ENCODE peak calls at places on chromosomes 4 and X, in four cellular contexts. One of them, this sample, is unnamed.

GRCh38 chr4:87819281-87819919 is 13.4 kb upstream of the MEPE start:
- DNase-seq in caudate nucleus: no peak
- DNase-seq in foreskin melanocyte: no peak
- DNase-seq in NCI-H460: peak; percentile 28
- DNase-seq in this sample: no peak

GRCh38 chr4:8594097-8595038 is 1.8 kb downstream of the CPZ start:
- DNase-seq in NCI-H460: peak; percentile 58
- DNase-seq in foreskin melanocyte: peak; percentile 26
- DNase-seq in caudate nucleus: no peak
- DNase-seq in this sample: peak; percentile 82

GRCh38 chr4:144894525-144894924 is 203.5 kb downstream of the ANAPC10 start:
- DNase-seq in foreskin melanocyte: no peak
- DNase-seq in caudate nucleus: no peak
- DNase-seq in NCI-H460: no peak
- DNase-seq in this sample: no peak

GRCh38 chr4:151038452-151039157 is 23.5 kb upstream of the LRBA start:
- DNase-seq in caudate nucleus: no peak
- DNase-seq in NCI-H460: no peak
- DNase-seq in foreskin melanocyte: no peak
- DNase-seq in this sample: no peak

GRCh38 chr4:81688085-81688484 is 216.4 kb upstream of the RASGEF1B start:
- DNase-seq in NCI-H460: no peak
- DNase-seq in caudate nucleus: no peak
- DNase-seq in foreskin melanocyte: no peak
- DNase-seq in this sample: peak; percentile 16

GRCh38 chr4:106444557-106444956 is 76.0 kb upstream of the GIMD1 start:
- DNase-seq in foreskin melanocyte: no peak
- DNase-seq in caudate nucleus: no peak
- DNase-seq in NCI-H460: no peak
- DNase-seq in this sample: no peak

GRCh38 chr4:82591592-82591991 is 29.8 kb upstream of the TMEM150C start:
- DNase-seq in NCI-H460: no peak
- DNase-seq in foreskin melanocyte: no peak
- DNase-seq in caudate nucleus: no peak
- DNase-seq in this sample: no peak

GRCh38 chrX:103092942-103093341 is at the start of gene NXF3:
- DNase-seq in NCI-H460: no peak
- DNase-seq in caudate nucleus: no peak
- DNase-seq in foreskin melanocyte: no peak
- DNase-seq in this sample: no peak

GRCh38 chr4:15765910-15766703 is 12.0 kb upstream of the CD38 start:
- DNase-seq in NCI-H460: no peak
- DNase-seq in caudate nucleus: no peak
- DNase-seq in foreskin melanocyte: no peak
- DNase-seq in this sample: no peak

GRCh38 chr4:110164251-110164650 is 34.2 kb downstream of the ELOVL6 start:
- DNase-seq in foreskin melanocyte: no peak
- DNase-seq in caudate nucleus: no peak
- DNase-seq in NCI-H460: no peak
- DNase-seq in this sample: no peak

GRCh38 chr4:145340071-145340695 is 141.5 kb upstream of the SMAD1 start:
- DNase-seq in foreskin melanocyte: no peak
- DNase-seq in NCI-H460: no peak
- DNase-seq in caudate nucleus: no peak
- DNase-seq in this sample: peak; percentile 8

GRCh38 chr4:102324725-102325124 is 20.6 kb downstream of the SLC39A8 start:
- DNase-seq in caudate nucleus: no peak
- DNase-seq in foreskin melanocyte: no peak
- DNase-seq in NCI-H460: no peak
- DNase-seq in this sample: no peak

GRCh38 chr4:80134936-80135701 is 62.1 kb upstream of the ANTXR2 start:
- DNase-seq in NCI-H460: no peak
- DNase-seq in caudate nucleus: no peak
- DNase-seq in foreskin melanocyte: no peak
- DNase-seq in this sample: no peak

GRCh38 chr4:80367737-80368136 is 32.2 kb downstream of the CFAP299 start:
- DNase-seq in foreskin melanocyte: no peak
- DNase-seq in NCI-H460: no peak
- DNase-seq in caudate nucleus: no peak
- DNase-seq in this sample: no peak

GRCh38 chr4:147755567-147756295 is 23.8 kb downstream of the ARHGAP10 start:
- DNase-seq in foreskin melanocyte: no peak
- DNase-seq in NCI-H460: no peak
- DNase-seq in caudate nucleus: no peak
- DNase-seq in this sample: no peak